ENCODE peak calls at places on chromosome 7, in ten cellular contexts. S is AG04450, I is colonic mucosa, H is right atrium auricular region, Y is ascending aorta, L is ovary, A is AG04449, K is HCT116, V is GM12865, X is fibroblast of mammary gland. D is an unnamed sample.

GRCh38 chr7:107394301-107394700 is 75.6 kb upstream of the GPR22 start:
- DNase-seq in S (no peak), I (no peak), H (no peak), Y (no peak), L (no peak), A (peak; percentile 28), K (no peak), V (no peak), X (no peak), D (no peak)

GRCh38 chr7:96973986-96974385 is 31.4 kb upstream of the DLX6 start:
- DNase-seq in S (no peak), I (no peak), H (no peak), Y (no peak), L (no peak), A (peak; percentile 42), K (no peak), V (no peak), X (no peak), D (no peak)

GRCh38 chr7:150981644-150982043 is 3.5 kb upstream of the KCNH2 start:
- DNase-seq in S (no peak), I (no peak), H (no peak), Y (no peak), L (no peak), A (no peak), K (no peak), V (no peak), X (no peak), D (no peak)

GRCh38 chr7:11341285-11341944 is 367.7 kb downstream of the PHF14 start:
- DNase-seq in S (no peak), I (no peak), H (no peak), Y (no peak), L (peak; percentile 20), A (no peak), K (peak; percentile 8), V (peak; percentile 48), X (peak; percentile 18), D (no peak)

GRCh38 chr7:20197125-20197524 is 20.1 kb downstream of the MACC1 start:
- DNase-seq in S (no peak), I (no peak), H (no peak), Y (no peak), L (no peak), A (no peak), K (no peak), V (no peak), X (no peak), D (no peak)

GRCh38 chr7:81331061-81332018 is 412.5 kb upstream of the SEMA3C start:
- DNase-seq in S (no peak), I (no peak), H (no peak), Y (no peak), L (no peak), A (no peak), K (no peak), V (no peak), X (no peak), D (no peak)

GRCh38 chr7:135716677-135717238 is 11.2 kb downstream of the SLC13A4 start:
- DNase-seq in S (peak; percentile 42), I (no peak), H (no peak), Y (no peak), L (no peak), A (peak; percentile 37), K (no peak), V (no peak), X (peak; percentile 93), D (no peak)

GRCh38 chr7:37320840-37321468 is 127.7 kb downstream of the ELMO1 start:
- DNase-seq in S (no peak), I (no peak), H (no peak), Y (no peak), L (no peak), A (no peak), K (no peak), V (no peak), X (peak; percentile 5), D (no peak)

GRCh38 chr7:53518319-53518718 is 482.9 kb downstream of the POM121L12 start:
- DNase-seq in S (no peak), I (no peak), H (no peak), Y (no peak), L (no peak), A (no peak), K (no peak), V (no peak), X (no peak), D (no peak)

GRCh38 chr7:99011706-99012404 is 132.1 kb downstream of the SMURF1 start:
- DNase-seq in S (no peak), I (no peak), H (no peak), Y (peak; percentile 61), L (peak; percentile 14), A (no peak), K (no peak), V (no peak), X (no peak), D (no peak)

GRCh38 chr7:43113622-43114450 is 1.4 kb downstream of the HECW1 start:
- DNase-seq in S (no peak), I (no peak), H (no peak), Y (no peak), L (no peak), A (no peak), K (no peak), V (peak; percentile 32), X (no peak), D (no peak)

GRCh38 chr7:130896051-130896881 is 162.3 kb upstream of the KLF14 start:
- DNase-seq in S (no peak), I (no peak), H (no peak), Y (peak; percentile 59), L (no peak), A (no peak), K (no peak), V (no peak), X (peak; percentile 60), D (no peak)
- TF ChIP-seq CTCF in S (peak; percentile 67), I (no peak), H (no peak), Y (no peak), L (no peak), A (peak; percentile 47), K (no peak), V (peak; percentile 40), X (peak; percentile 58), D (peak; percentile 41)

DNA sequence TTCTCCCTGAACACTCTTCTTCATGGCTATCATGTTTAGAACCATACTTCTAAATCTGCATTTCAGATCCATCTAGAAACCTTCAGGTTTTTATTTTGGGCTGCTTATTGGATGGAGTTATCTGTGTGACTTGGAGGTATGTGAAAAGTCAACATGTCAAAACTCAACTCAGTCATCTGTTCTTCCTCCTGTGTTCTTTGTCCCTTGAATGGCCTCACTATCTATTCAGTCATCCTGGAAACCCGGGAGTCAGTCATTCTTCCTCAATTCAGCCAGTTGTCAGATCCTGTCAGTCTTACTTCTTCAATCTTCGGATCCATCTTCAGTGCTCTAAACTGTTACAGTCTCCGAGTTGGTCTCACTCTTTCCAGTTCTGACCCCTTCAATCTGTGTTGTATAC is 52.2 kb downstream of the VKORC1L1 start:
- DNase-seq in S (no peak), I (no peak), H (no peak), Y (no peak), L (no peak), A (no peak), K (no peak), V (no peak), X (no peak), D (no peak)
- TF ChIP-seq CTCF in S (no peak), I (no peak), H (no peak), Y (no peak), L (no peak), A (no peak), K (no peak), V (no peak), X (no peak), D (no peak)

GRCh38 chr7:132703742-132704141 is 127.5 kb upstream of the PLXNA4 start:
- DNase-seq in S (no peak), I (no peak), H (no peak), Y (no peak), L (no peak), A (no peak), K (no peak), V (no peak), X (no peak), D (no peak)
- TF ChIP-seq CTCF in S (no peak), I (no peak), H (no peak), Y (no peak), L (no peak), A (no peak), K (no peak), V (no peak), X (no peak), D (no peak)

DNA sequence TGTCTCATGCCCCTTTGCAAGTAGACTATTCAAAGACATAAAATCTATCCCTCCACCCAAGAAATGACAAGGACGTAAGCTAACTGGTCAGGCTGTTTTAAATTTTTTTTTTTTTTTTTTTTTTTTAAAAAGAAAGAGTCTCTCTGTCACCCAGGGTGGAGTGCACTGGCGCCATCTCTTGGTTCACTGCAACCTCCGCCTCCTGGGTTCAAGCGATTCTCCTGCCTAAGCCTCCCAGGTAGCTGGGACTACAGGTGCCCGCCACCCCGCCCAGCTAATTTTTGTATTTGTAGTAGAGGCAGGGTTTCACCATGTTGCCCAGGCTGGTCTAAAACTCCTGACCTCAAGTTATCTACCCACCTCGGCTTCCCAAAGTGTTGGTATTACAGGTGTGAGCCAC is 11.2 kb downstream of the TRA2A start:
- DNase-seq in S (no peak), I (no peak), H (no peak), Y (no peak), L (no peak), A (no peak), K (no peak), V (no peak), X (no peak), D (no peak)
- TF ChIP-seq CTCF in S (peak; percentile 16), I (no peak), H (no peak), Y (no peak), L (no peak), A (no peak), K (peak; percentile 7), V (no peak), X (no peak), D (peak; percentile 6)

GRCh38 chr7:32914186-32914585 is 22.6 kb upstream of the KBTBD2 start:
- DNase-seq in S (no peak), I (no peak), H (no peak), Y (no peak), L (no peak), A (no peak), K (no peak), V (no peak), X (peak; percentile 14), D (no peak)
- TF ChIP-seq CTCF in S (no peak), I (no peak), H (no peak), Y (no peak), L (no peak), A (no peak), K (peak; percentile 4), V (no peak), X (no peak), D (no peak)

DNA sequence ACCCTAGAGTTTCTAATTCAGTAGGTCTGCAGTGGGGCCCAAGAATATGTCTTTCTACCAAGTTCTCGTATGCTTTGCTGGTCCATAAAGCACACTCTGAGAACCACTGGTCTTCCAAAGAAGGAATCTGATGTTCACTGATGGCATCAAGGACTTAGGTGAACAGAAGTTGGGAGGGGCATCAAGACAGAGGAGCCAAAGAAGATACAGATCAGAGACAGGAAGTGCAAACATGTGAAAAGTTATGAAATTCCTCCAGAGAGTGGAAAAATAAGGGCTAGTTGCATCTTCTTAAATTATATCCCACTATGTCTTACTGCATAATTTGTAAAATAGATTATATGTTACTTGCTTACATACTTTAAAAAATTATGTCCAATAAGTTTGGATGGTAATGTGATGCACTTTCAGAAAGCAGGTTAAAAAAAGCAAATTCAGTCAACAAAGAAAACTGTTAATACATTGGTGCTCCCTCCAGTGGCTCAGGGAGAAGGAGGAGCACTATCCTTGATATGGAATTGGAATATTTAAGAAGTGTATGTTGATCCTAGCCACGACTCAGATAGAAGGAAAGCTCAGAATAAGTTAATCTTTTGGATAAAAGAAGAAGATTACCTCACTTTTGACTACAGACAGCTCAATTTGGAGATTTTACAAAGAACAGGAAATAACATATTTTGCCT is 35.8 kb downstream of the CREB3L2 start:
- DNase-seq in S (no peak), I (no peak), H (no peak), Y (no peak), L (no peak), A (no peak), K (no peak), V (no peak), X (no peak), D (no peak)
- TF ChIP-seq CTCF in S (peak; percentile 21), I (no peak), H (no peak), Y (peak; percentile 30), L (no peak), A (peak; percentile 10), K (no peak), V (no peak), X (peak; percentile 23), D (no peak)